ENCODE peak calls at places on chromosomes 1 and 21, in seven cellular contexts. One of them, this sample, is unnamed.

GRCh38 chr1:114340906-114341698 is 169.9 kb downstream of the TRIM33 start:
- DNase-seq in H1: no peak
- DNase-seq in HCT116: no peak
- DNase-seq in SK-N-SH: no peak
- DNase-seq in HepG2: no peak
- DNase-seq in Panc1: no peak
- DNase-seq in GM12878: no peak
- DNase-seq in this sample: no peak

GRCh38 chr1:10788592-10789006 is 7.8 kb downstream of the CASZ1 start:
- DNase-seq in Panc1: no peak
- DNase-seq in HepG2: peak; percentile 33
- DNase-seq in H1: no peak
- DNase-seq in GM12878: no peak
- DNase-seq in SK-N-SH: peak; percentile 86
- DNase-seq in HCT116: no peak
- DNase-seq in this sample: no peak

GRCh38 chr1:3774503-3775247 is 2.1 kb downstream of the SMIM1 start:
- DNase-seq in GM12878: no peak
- DNase-seq in HepG2: no peak
- DNase-seq in H1: no peak
- DNase-seq in HCT116: no peak
- DNase-seq in SK-N-SH: peak; percentile 83
- DNase-seq in Panc1: no peak
- DNase-seq in this sample: peak; percentile 95

GRCh38 chr1:102919659-102920058 is 188.7 kb downstream of the COL11A1 start:
- DNase-seq in H1: no peak
- DNase-seq in GM12878: no peak
- DNase-seq in HepG2: no peak
- DNase-seq in SK-N-SH: no peak
- DNase-seq in HCT116: no peak
- DNase-seq in Panc1: no peak
- DNase-seq in this sample: no peak

GRCh38 chr1:153774780-153775431 is at the start of gene SLC27A3:
- DNase-seq in SK-N-SH: peak; percentile 88
- DNase-seq in H1: peak; percentile 25
- DNase-seq in GM12878: no peak
- DNase-seq in HCT116: peak; percentile 27
- DNase-seq in Panc1: no peak
- DNase-seq in HepG2: no peak
- DNase-seq in this sample: peak; percentile 67

GRCh38 chr1:33255347-33256311 is 663 bp upstream of the ZNF362 start:
- DNase-seq in Panc1: no peak
- DNase-seq in H1: peak; percentile 41
- DNase-seq in HCT116: peak; percentile 83
- DNase-seq in GM12878: peak; percentile 23
- DNase-seq in SK-N-SH: peak; percentile 90
- DNase-seq in HepG2: peak; percentile 72
- DNase-seq in this sample: no peak

GRCh38 chr1:206672011-206672688 is 12.6 kb upstream of the MAPKAPK2 start:
- DNase-seq in HepG2: no peak
- DNase-seq in H1: no peak
- DNase-seq in GM12878: no peak
- DNase-seq in SK-N-SH: no peak
- DNase-seq in HCT116: no peak
- DNase-seq in Panc1: no peak
- DNase-seq in this sample: peak; percentile 92

GRCh38 chr1:110433803-110434202 is 17.1 kb upstream of the PROK1 start:
- DNase-seq in Panc1: no peak
- DNase-seq in H1: peak; percentile 38
- DNase-seq in GM12878: no peak
- DNase-seq in HCT116: peak; percentile 51
- DNase-seq in HepG2: peak; percentile 58
- DNase-seq in SK-N-SH: no peak
- DNase-seq in this sample: peak; percentile 80

GRCh38 chr1:167116174-167116573 is 22.3 kb downstream of the STYXL2 start:
- DNase-seq in HCT116: no peak
- DNase-seq in HepG2: no peak
- DNase-seq in GM12878: no peak
- DNase-seq in SK-N-SH: no peak
- DNase-seq in H1: no peak
- DNase-seq in Panc1: no peak
- DNase-seq in this sample: no peak

GRCh38 chr1:245124644-245125043 is 30.1 kb upstream of the KIF26B start:
- DNase-seq in HCT116: no peak
- DNase-seq in GM12878: no peak
- DNase-seq in H1: no peak
- DNase-seq in HepG2: no peak
- DNase-seq in Panc1: no peak
- DNase-seq in SK-N-SH: no peak
- DNase-seq in this sample: no peak

GRCh38 chr21:42032266-42032665 is 22.1 kb upstream of the ZBTB21 start:
- DNase-seq in HCT116: no peak
- DNase-seq in Panc1: no peak
- DNase-seq in HepG2: no peak
- DNase-seq in H1: no peak
- DNase-seq in SK-N-SH: no peak
- DNase-seq in GM12878: no peak
- DNase-seq in this sample: no peak

GRCh38 chr21:42562258-42562657 is 48.6 kb downstream of the SLC37A1 start:
- DNase-seq in SK-N-SH: no peak
- DNase-seq in Panc1: no peak
- DNase-seq in HepG2: peak; percentile 36
- DNase-seq in HCT116: no peak
- DNase-seq in H1: no peak
- DNase-seq in GM12878: no peak
- DNase-seq in this sample: no peak

GRCh38 chr1:57249511-57249910 is 174.3 kb downstream of the DAB1 start:
- DNase-seq in H1: no peak
- DNase-seq in HepG2: no peak
- DNase-seq in HCT116: no peak
- DNase-seq in Panc1: no peak
- DNase-seq in SK-N-SH: no peak
- DNase-seq in GM12878: no peak
- DNase-seq in this sample: no peak

GRCh38 chr1:57254006-57254405 is 169.9 kb downstream of the DAB1 start:
- DNase-seq in SK-N-SH: no peak
- DNase-seq in GM12878: no peak
- DNase-seq in Panc1: no peak
- DNase-seq in H1: no peak
- DNase-seq in HepG2: no peak
- DNase-seq in HCT116: no peak
- DNase-seq in this sample: no peak

GRCh38 chr1:57252597-57253306 is 171.1 kb downstream of the DAB1 start:
- DNase-seq in H1: no peak
- DNase-seq in GM12878: no peak
- DNase-seq in HepG2: no peak
- DNase-seq in SK-N-SH: no peak
- DNase-seq in Panc1: no peak
- DNase-seq in HCT116: no peak
- DNase-seq in this sample: no peak
- TF ChIP-seq SIN3A in H1: no peak
- TF ChIP-seq SIN3A in GM12878: no peak
- TF ChIP-seq SIN3A in HepG2: no peak
- TF ChIP-seq SIN3A in SK-N-SH: no peak
- TF ChIP-seq SIN3A in Panc1: no peak
- TF ChIP-seq SIN3A in HCT116: no peak
- TF ChIP-seq SIN3A in this sample: no peak

GRCh38 chr21:38988211-38989096 is 182.7 kb downstream of the ETS2 start:
- DNase-seq in Panc1: no peak
- DNase-seq in H1: no peak
- DNase-seq in GM12878: no peak
- DNase-seq in HCT116: no peak
- DNase-seq in SK-N-SH: no peak
- DNase-seq in HepG2: no peak
- DNase-seq in this sample: no peak

GRCh38 chr21:38985423-38986378 is 180.0 kb downstream of the ETS2 start:
- DNase-seq in HCT116: no peak
- DNase-seq in H1: no peak
- DNase-seq in HepG2: no peak
- DNase-seq in GM12878: peak; percentile 12
- DNase-seq in Panc1: no peak
- DNase-seq in SK-N-SH: peak; percentile 84
- DNase-seq in this sample: peak; percentile 88

GRCh38 chr21:38986460-38987395 is 181.0 kb downstream of the ETS2 start:
- DNase-seq in GM12878: no peak
- DNase-seq in Panc1: no peak
- DNase-seq in HCT116: no peak
- DNase-seq in SK-N-SH: no peak
- DNase-seq in HepG2: peak; percentile 30
- DNase-seq in H1: no peak
- DNase-seq in this sample: no peak

GRCh38 chr21:38989097-38989744 is 183.5 kb downstream of the ETS2 start:
- DNase-seq in HCT116: no peak
- DNase-seq in SK-N-SH: no peak
- DNase-seq in HepG2: no peak
- DNase-seq in Panc1: no peak
- DNase-seq in GM12878: no peak
- DNase-seq in H1: no peak
- DNase-seq in this sample: no peak

DNA sequence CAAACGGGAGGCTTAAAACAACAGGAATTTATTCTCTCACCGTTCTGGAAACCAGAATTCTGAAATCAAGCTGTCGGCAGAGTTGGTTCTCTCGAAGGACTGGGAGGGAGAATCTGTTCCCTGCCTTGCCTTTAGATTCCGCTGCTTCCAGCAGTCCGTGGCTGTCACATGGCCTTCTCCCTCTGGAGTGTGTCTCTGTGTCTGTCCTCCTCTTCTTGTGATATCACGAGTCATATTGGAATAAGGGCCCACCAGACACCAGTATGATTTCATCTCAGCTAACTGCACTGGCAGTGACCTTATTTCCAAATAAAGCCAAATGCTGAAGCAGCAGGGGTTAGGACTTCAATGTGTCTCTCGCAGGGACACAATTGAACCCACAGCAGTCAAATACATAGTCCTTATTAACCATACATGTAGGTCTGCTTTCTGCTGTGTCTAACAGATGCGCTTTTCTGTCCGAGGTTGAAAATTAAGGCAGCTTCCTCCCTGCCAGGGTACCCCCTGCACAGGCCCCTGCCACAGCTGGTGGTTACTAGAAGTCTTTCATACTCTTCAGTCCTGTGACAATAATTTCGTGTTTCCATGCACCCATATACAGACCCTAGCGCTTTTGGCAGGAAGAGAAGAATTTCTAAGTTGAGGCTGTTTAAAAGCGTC is 182.0 kb downstream of the ETS2 start:
- DNase-seq in GM12878: no peak
- DNase-seq in H1: no peak
- DNase-seq in Panc1: no peak
- DNase-seq in HepG2: no peak
- DNase-seq in HCT116: no peak
- DNase-seq in SK-N-SH: no peak
- DNase-seq in this sample: no peak
- TF ChIP-seq SIN3A in GM12878: no peak
- TF ChIP-seq SIN3A in H1: no peak
- TF ChIP-seq SIN3A in Panc1: no peak
- TF ChIP-seq SIN3A in HepG2: no peak
- TF ChIP-seq SIN3A in HCT116: no peak
- TF ChIP-seq SIN3A in SK-N-SH: no peak
- TF ChIP-seq SIN3A in this sample: no peak

GRCh38 chr1:66395202-66396061 is 138.5 kb upstream of the SGIP1 start:
- DNase-seq in HepG2: no peak
- DNase-seq in Panc1: no peak
- DNase-seq in SK-N-SH: no peak
- DNase-seq in H1: no peak
- DNase-seq in HCT116: no peak
- DNase-seq in GM12878: no peak
- DNase-seq in this sample: no peak
- TF ChIP-seq SIN3A in HepG2: no peak
- TF ChIP-seq SIN3A in Panc1: no peak
- TF ChIP-seq SIN3A in SK-N-SH: no peak
- TF ChIP-seq SIN3A in H1: no peak
- TF ChIP-seq SIN3A in HCT116: no peak
- TF ChIP-seq SIN3A in GM12878: no peak
- TF ChIP-seq SIN3A in this sample: no peak

GRCh38 chr1:47662068-47662467 is 224.2 kb downstream of the FOXD2 start:
- DNase-seq in HCT116: no peak
- DNase-seq in SK-N-SH: no peak
- DNase-seq in H1: no peak
- DNase-seq in Panc1: no peak
- DNase-seq in HepG2: no peak
- DNase-seq in GM12878: no peak
- DNase-seq in this sample: no peak
- TF ChIP-seq SIN3A in HCT116: no peak
- TF ChIP-seq SIN3A in SK-N-SH: no peak
- TF ChIP-seq SIN3A in H1: no peak
- TF ChIP-seq SIN3A in Panc1: no peak
- TF ChIP-seq SIN3A in HepG2: no peak
- TF ChIP-seq SIN3A in GM12878: no peak
- TF ChIP-seq SIN3A in this sample: no peak

DNA sequence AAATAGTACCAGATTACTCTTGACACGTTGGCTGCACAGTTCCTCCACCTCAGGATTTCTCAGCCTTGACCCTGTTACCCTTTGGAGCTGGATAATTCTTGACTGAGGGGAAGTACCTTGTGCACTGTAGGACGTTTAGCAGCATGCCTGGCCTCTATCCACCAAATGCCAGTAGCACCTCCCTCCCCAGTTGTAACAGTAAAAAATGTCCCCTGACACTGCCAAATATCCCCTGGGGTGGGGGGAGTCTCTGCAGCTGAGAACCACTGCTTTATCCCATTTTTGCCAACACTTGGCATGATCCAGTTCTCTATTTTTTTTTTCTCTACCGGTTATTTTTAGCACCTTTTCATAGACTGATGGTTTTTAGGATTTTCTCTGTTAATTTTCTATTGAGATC is 34.0 kb downstream of the C1orf198 start:
- DNase-seq in SK-N-SH: no peak
- DNase-seq in HepG2: no peak
- DNase-seq in Panc1: no peak
- DNase-seq in GM12878: no peak
- DNase-seq in H1: no peak
- DNase-seq in HCT116: no peak
- DNase-seq in this sample: no peak
- TF ChIP-seq SIN3A in SK-N-SH: no peak
- TF ChIP-seq SIN3A in HepG2: no peak
- TF ChIP-seq SIN3A in Panc1: no peak
- TF ChIP-seq SIN3A in GM12878: no peak
- TF ChIP-seq SIN3A in H1: no peak
- TF ChIP-seq SIN3A in HCT116: no peak
- TF ChIP-seq SIN3A in this sample: no peak

GRCh38 chr1:175274368-175274767 is 81.8 kb upstream of the KIAA0040 start:
- DNase-seq in Panc1: no peak
- DNase-seq in H1: no peak
- DNase-seq in SK-N-SH: no peak
- DNase-seq in HCT116: no peak
- DNase-seq in GM12878: peak; percentile 17
- DNase-seq in HepG2: no peak
- DNase-seq in this sample: no peak
- TF ChIP-seq SIN3A in Panc1: no peak
- TF ChIP-seq SIN3A in H1: no peak
- TF ChIP-seq SIN3A in SK-N-SH: no peak
- TF ChIP-seq SIN3A in HCT116: no peak
- TF ChIP-seq SIN3A in GM12878: no peak
- TF ChIP-seq SIN3A in HepG2: no peak
- TF ChIP-seq SIN3A in this sample: no peak

GRCh38 chr1:237197470-237198425 is 155.8 kb downstream of the RYR2 start:
- DNase-seq in Panc1: no peak
- DNase-seq in HCT116: no peak
- DNase-seq in H1: no peak
- DNase-seq in SK-N-SH: no peak
- DNase-seq in GM12878: no peak
- DNase-seq in HepG2: no peak
- DNase-seq in this sample: no peak
- TF ChIP-seq SIN3A in Panc1: no peak
- TF ChIP-seq SIN3A in HCT116: no peak
- TF ChIP-seq SIN3A in H1: no peak
- TF ChIP-seq SIN3A in SK-N-SH: no peak
- TF ChIP-seq SIN3A in GM12878: no peak
- TF ChIP-seq SIN3A in HepG2: no peak
- TF ChIP-seq SIN3A in this sample: no peak